ENCODE peak calls at places on chromosomes 4 and X, in eight cellular contexts. I is activated naive CD4-positive, alpha-beta T cell treated with anti-CD3 and anti-CD28 coated beads for 36 hours; T is activated T-cell treated with anti-CD3 and anti-CD28 coated beads for 48 hours; W is right cardiac atrium; H is AG09309; E is NCI-H1092 treated with DMSO at 0.1 percent for 48 hours; Q is GM13977; X is H9. F is an unnamed sample.

GRCh38 chr4:167196386-167196785 is 37.9 kb downstream of the SPOCK3 start:
- DNase-seq in I (no peak), T (no peak), W (no peak), H (no peak), E (no peak), Q (no peak), X (no peak), F (no peak)

GRCh38 chr4:2497931-2498330 is 29.0 kb downstream of the RNF4 start:
- DNase-seq in I (no peak), T (no peak), W (no peak), H (no peak), E (no peak), Q (peak; percentile 65), X (no peak), F (peak; percentile 70)

GRCh38 chr4:76758996-76759395 is 138.9 kb downstream of the SOWAHB start:
- DNase-seq in I (no peak), T (no peak), W (no peak), H (no peak), E (no peak), Q (peak; percentile 29), X (no peak), F (no peak)

GRCh38 chr4:14184265-14184664 is 556.7 kb upstream of the BOD1L1 start:
- DNase-seq in I (no peak), T (no peak), W (peak; percentile 36), H (peak; percentile 50), E (peak; percentile 20), Q (no peak), X (no peak), F (no peak)

GRCh38 chr4:113469023-113469390 is 292.5 kb downstream of the CAMK2D start:
- DNase-seq in I (no peak), T (no peak), W (no peak), H (no peak), E (no peak), Q (no peak), X (no peak), F (no peak)

GRCh38 chr4:155445306-155445705 is 68.5 kb upstream of the MAP9 start:
- DNase-seq in I (no peak), T (no peak), W (no peak), H (no peak), E (no peak), Q (no peak), X (no peak), F (no peak)

GRCh38 chr4:94457692-94458106 is 6.0 kb downstream of the PDLIM5 start:
- DNase-seq in I (no peak), T (no peak), W (no peak), H (no peak), E (no peak), Q (no peak), X (no peak), F (no peak)

GRCh38 chr4:186132577-186133277 is 28.2 kb downstream of the FAM149A start:
- DNase-seq in I (no peak), T (no peak), W (no peak), H (no peak), E (no peak), Q (no peak), X (peak; percentile 66), F (no peak)

GRCh38 chrX:1392376-1393130 is 640 bp upstream of the SLC25A6 start:
- DNase-seq in I (no peak), T (peak; percentile 53), W (no peak), H (peak; percentile 14), E (no peak), Q (peak; percentile 80), X (peak; percentile 74), F (peak; percentile 83)

GRCh38 chrX:119654112-119654531 is 38.8 kb downstream of the SEPTIN6 start:
- DNase-seq in I (peak; percentile 33), T (no peak), W (peak; percentile 79), H (no peak), E (no peak), Q (no peak), X (peak; percentile 36), F (no peak)

GRCh38 chrX:72652132-72652531 is 62.0 kb downstream of the PHKA1 start:
- DNase-seq in I (no peak), T (no peak), W (no peak), H (no peak), E (no peak), Q (no peak), X (no peak), F (no peak)

GRCh38 chrX:7108995-7109634 is 38.4 kb upstream of the STS start:
- DNase-seq in I (no peak), T (no peak), W (no peak), H (no peak), E (no peak), Q (no peak), X (no peak), F (no peak)

GRCh38 chr4:109290918-109291317 is 11.5 kb downstream of the COL25A1 start:
- DNase-seq in I (no peak), T (no peak), W (no peak), H (no peak), E (no peak), Q (no peak), X (no peak), F (no peak)

GRCh38 chrX:130877892-130878321 is 25.1 kb downstream of the ENOX2 start:
- DNase-seq in I (no peak), T (no peak), W (no peak), H (no peak), E (no peak), Q (no peak), X (no peak), F (no peak)

GRCh38 chr4:99120501-99120900 is 23.6 kb downstream of the ADH4 start:
- DNase-seq in I (no peak), T (no peak), W (no peak), H (no peak), E (no peak), Q (no peak), X (no peak), F (no peak)

GRCh38 chrX:125778256-125778655 is 387.8 kb downstream of the DCAF12L2 start:
- DNase-seq in I (no peak), T (no peak), W (no peak), H (no peak), E (no peak), Q (no peak), X (no peak), F (no peak)

GRCh38 chr4:159273126-159273438 is 170.2 kb downstream of the RAPGEF2 start:
- DNase-seq in I (no peak), T (no peak), W (peak; percentile 51), H (no peak), E (no peak), Q (no peak), X (no peak), F (no peak)

GRCh38 chrX:124215786-124216185 is 116.7 kb upstream of the TEX13D start:
- DNase-seq in I (peak; percentile 18), T (no peak), W (no peak), H (no peak), E (no peak), Q (no peak), X (no peak), F (no peak)

GRCh38 chr4:97394653-97395052 is 748.6 kb downstream of the STPG2 start:
- DNase-seq in I (no peak), T (no peak), W (no peak), H (no peak), E (no peak), Q (no peak), X (no peak), F (no peak)

GRCh38 chr4:3530663-3531254 is 1.5 kb downstream of the LRPAP1 start:
- DNase-seq in I (no peak), T (no peak), W (no peak), H (no peak), E (no peak), Q (no peak), X (peak; percentile 25), F (no peak)

GRCh38 chr4:95545526-95545925 is 3.2 kb downstream of the UNC5C start:
- DNase-seq in I (no peak), T (no peak), W (peak; percentile 80), H (no peak), E (no peak), Q (no peak), X (no peak), F (no peak)

F was measured in GM20000.